ENCODE peak calls at places on chromosome 14, in six cellular contexts. H is aorta; O is brain microvascular endothelial cell; P is kidney tubule cell; E is activated T-cell treated with anti-CD3 and anti-CD28 coated beads, Interleukin-2, amount 50 U/mL, for 24 hours; W is HTR-8/SVneo. I is an unnamed sample.

GRCh38 chr14:103548463-103549351 is 13.8 kb downstream of the BAG5 start:
- DNase-seq in P (no peak), W (no peak), H (peak), O (no peak), E (no peak), I (peak)

GRCh38 chr14:87430810-87431209 is 562.2 kb downstream of the GALC start:
- DNase-seq in O (no peak), P (peak), W (no peak), E (no peak), H (no peak), I (no peak)

GRCh38 chr14:104935026-104935650 is 10.5 kb downstream of the PLD4 start:
- DNase-seq in E (peak), W (no peak), O (no peak), P (no peak), H (no peak), I (peak)

GRCh38 chr14:31944256-31945073 is 132.6 kb upstream of the ARHGAP5 start:
- DNase-seq in E (peak), P (peak), W (no peak), H (no peak), O (no peak), I (no peak)

GRCh38 chr14:84975503-84975902 is 554.4 kb upstream of the FLRT2 start:
- DNase-seq in O (no peak), E (no peak), P (peak), W (no peak), H (no peak), I (no peak)

GRCh38 chr14:91439345-91439744 is 21.7 kb upstream of the CCDC88C start:
- DNase-seq in W (no peak), E (no peak), P (no peak), H (no peak), O (no peak), I (no peak)

GRCh38 chr14:64649383-64649998 is 54.7 kb upstream of the PLEKHG3 start:
- DNase-seq in P (peak), W (no peak), E (no peak), H (no peak), O (no peak), I (no peak)

GRCh38 chr14:104803916-104804371 is 3.0 kb downstream of the ZBTB42 start:
- DNase-seq in H (peak), O (no peak), W (no peak), P (peak), E (no peak), I (no peak)

GRCh38 chr14:32407170-32407569 is 78.1 kb downstream of the AKAP6 start:
- DNase-seq in E (no peak), H (no peak), O (no peak), W (no peak), P (no peak), I (no peak)

GRCh38 chr14:49505026-49505766 is 81.0 kb downstream of the RPS29 start:
- DNase-seq in E (no peak), H (no peak), O (no peak), W (no peak), P (peak), I (no peak)

GRCh38 chr14:23555533-23555881 is 564 bp upstream of the THTPA start:
- DNase-seq in P (no peak), E (no peak), W (no peak), O (no peak), H (no peak), I (no peak)

GRCh38 chr14:68146812-68147211 is 327.2 kb downstream of the RAD51B start:
- DNase-seq in H (no peak), O (peak), W (peak), E (no peak), P (peak), I (no peak)

GRCh38 chr14:79661762-79662161 is 549.5 kb downstream of the DIO2 start:
- DNase-seq in E (no peak), W (no peak), P (peak), H (no peak), O (peak), I (no peak)

GRCh38 chr14:23727566-23728335 is 91.6 kb downstream of the DHRS2 start:
- DNase-seq in O (peak), H (no peak), P (peak), E (no peak), W (peak), I (no peak)

GRCh38 chr14:65277027-65277426 is 135.5 kb upstream of the FUT8 start:
- DNase-seq in O (no peak), W (peak), P (peak), E (no peak), H (no peak), I (no peak)

GRCh38 chr14:70714055-70714550 is 72.4 kb downstream of the TTC9 start:
- DNase-seq in O (peak), E (peak), H (no peak), P (peak), W (peak), I (no peak)